ENCODE peak calls at places on chromosomes 2 and 18, in six cellular contexts. One of them, this sample, is unnamed.

GRCh38 chr2:230842473-230842872 is 22.3 kb upstream of the ITM2C start:
- DNase-seq in upper lobe of left lung: no peak
- DNase-seq in lower lobe of right lung: no peak
- DNase-seq in aorta: peak; percentile 2
- DNase-seq in heart left ventricle: no peak
- DNase-seq in stomach: no peak
- DNase-seq in this sample: no peak

GRCh38 chr18:48934400-48934707 is 16.4 kb downstream of the SMAD7 start:
- DNase-seq in upper lobe of left lung: no peak
- DNase-seq in stomach: no peak
- DNase-seq in heart left ventricle: no peak
- DNase-seq in lower lobe of right lung: no peak
- DNase-seq in aorta: no peak
- DNase-seq in this sample: no peak

GRCh38 chr2:206230060-206230890 is 44.2 kb upstream of the ZDBF2 start:
- DNase-seq in heart left ventricle: no peak
- DNase-seq in upper lobe of left lung: no peak
- DNase-seq in lower lobe of right lung: no peak
- DNase-seq in stomach: no peak
- DNase-seq in aorta: no peak
- DNase-seq in this sample: no peak

GRCh38 chr2:39370101-39370500 is 67.0 kb downstream of the MAP4K3 start:
- DNase-seq in lower lobe of right lung: no peak
- DNase-seq in stomach: no peak
- DNase-seq in upper lobe of left lung: no peak
- DNase-seq in heart left ventricle: no peak
- DNase-seq in aorta: no peak
- DNase-seq in this sample: no peak

GRCh38 chr2:178072383-178073301 is at the start of gene PDE11A:
- DNase-seq in heart left ventricle: peak; percentile 85
- DNase-seq in stomach: peak; percentile 92
- DNase-seq in aorta: peak; percentile 94
- DNase-seq in upper lobe of left lung: peak; percentile 85
- DNase-seq in lower lobe of right lung: peak; percentile 86
- DNase-seq in this sample: peak; percentile 95

GRCh38 chr2:101751875-101752619 is 54.5 kb downstream of the MAP4K4 start:
- DNase-seq in upper lobe of left lung: no peak
- DNase-seq in aorta: no peak
- DNase-seq in lower lobe of right lung: no peak
- DNase-seq in stomach: no peak
- DNase-seq in heart left ventricle: no peak
- DNase-seq in this sample: no peak

GRCh38 chr2:119638891-119639539 is 40.0 kb upstream of the TMEM177 start:
- DNase-seq in aorta: no peak
- DNase-seq in lower lobe of right lung: no peak
- DNase-seq in upper lobe of left lung: peak; percentile 72
- DNase-seq in stomach: no peak
- DNase-seq in heart left ventricle: no peak
- DNase-seq in this sample: no peak

GRCh38 chr2:176612736-176613135 is 343.5 kb downstream of the MTX2 start:
- DNase-seq in upper lobe of left lung: no peak
- DNase-seq in aorta: no peak
- DNase-seq in heart left ventricle: no peak
- DNase-seq in stomach: no peak
- DNase-seq in lower lobe of right lung: no peak
- DNase-seq in this sample: no peak

GRCh38 chr2:9627310-9627709 is 3.5 kb downstream of the YWHAQ start:
- DNase-seq in stomach: no peak
- DNase-seq in heart left ventricle: no peak
- DNase-seq in aorta: no peak
- DNase-seq in lower lobe of right lung: no peak
- DNase-seq in upper lobe of left lung: no peak
- DNase-seq in this sample: no peak

GRCh38 chr18:60506682-60507081 is 134.1 kb upstream of the MC4R start:
- DNase-seq in heart left ventricle: no peak
- DNase-seq in lower lobe of right lung: no peak
- DNase-seq in stomach: no peak
- DNase-seq in aorta: no peak
- DNase-seq in upper lobe of left lung: no peak
- DNase-seq in this sample: no peak

GRCh38 chr2:64344999-64345576 is 108.9 kb upstream of the LGALSL start:
- DNase-seq in upper lobe of left lung: no peak
- DNase-seq in lower lobe of right lung: no peak
- DNase-seq in aorta: no peak
- DNase-seq in stomach: no peak
- DNase-seq in heart left ventricle: no peak
- DNase-seq in this sample: no peak

GRCh38 chr2:64338910-64339500 is 115.0 kb upstream of the LGALSL start:
- DNase-seq in upper lobe of left lung: no peak
- DNase-seq in stomach: no peak
- DNase-seq in aorta: no peak
- DNase-seq in lower lobe of right lung: no peak
- DNase-seq in heart left ventricle: no peak
- DNase-seq in this sample: no peak

GRCh38 chr2:64338107-64338506 is 115.9 kb upstream of the LGALSL start:
- DNase-seq in lower lobe of right lung: no peak
- DNase-seq in upper lobe of left lung: no peak
- DNase-seq in heart left ventricle: no peak
- DNase-seq in aorta: no peak
- DNase-seq in stomach: no peak
- DNase-seq in this sample: no peak

GRCh38 chr2:64342195-64343099 is 111.5 kb upstream of the LGALSL start:
- DNase-seq in upper lobe of left lung: no peak
- DNase-seq in lower lobe of right lung: no peak
- DNase-seq in heart left ventricle: no peak
- DNase-seq in stomach: no peak
- DNase-seq in aorta: no peak
- DNase-seq in this sample: no peak

GRCh38 chr2:64341461-64341860 is 112.5 kb upstream of the LGALSL start:
- DNase-seq in heart left ventricle: no peak
- DNase-seq in aorta: no peak
- DNase-seq in stomach: no peak
- DNase-seq in upper lobe of left lung: no peak
- DNase-seq in lower lobe of right lung: no peak
- DNase-seq in this sample: no peak
- H3K4me1 ChIP-seq in heart left ventricle: no peaks in the 10 kb centered on the region
- H3K4me1 ChIP-seq in aorta: no peaks in the 10 kb centered on the region
- H3K4me1 ChIP-seq in stomach: no peaks in the 10 kb centered on the region
- H3K4me1 ChIP-seq in upper lobe of left lung: no peaks in the 10 kb centered on the region
- H3K4me1 ChIP-seq in lower lobe of right lung: no peaks in the 10 kb centered on the region
- H3K4me1 ChIP-seq in this sample: no peaks in the 10 kb centered on the region

GRCh38 chr2:130822766-130823165 is 13.9 kb upstream of the ARHGEF4 start:
- DNase-seq in lower lobe of right lung: no peak
- DNase-seq in heart left ventricle: no peak
- DNase-seq in aorta: peak; percentile 53
- DNase-seq in stomach: no peak
- DNase-seq in upper lobe of left lung: no peak
- DNase-seq in this sample: no peak
- H3K27ac ChIP-seq in lower lobe of right lung: no peak overlapping the region
- H3K27ac ChIP-seq in heart left ventricle: no peak overlapping the region
- H3K27ac ChIP-seq in aorta: no peak overlapping the region
- H3K27ac ChIP-seq in stomach: no peak overlapping the region
- H3K27ac ChIP-seq in upper lobe of left lung: no peak overlapping the region
- H3K27ac ChIP-seq in this sample: no peak overlapping the region

GRCh38 chr2:174511580-174512260 is 24.9 kb upstream of the GPR155 start:
- DNase-seq in heart left ventricle: no peak
- DNase-seq in upper lobe of left lung: no peak
- DNase-seq in aorta: no peak
- DNase-seq in lower lobe of right lung: no peak
- DNase-seq in stomach: no peak
- DNase-seq in this sample: no peak
- H3K9me3 ChIP-seq in heart left ventricle: no peaks in the 10 kb centered on the region
- H3K9me3 ChIP-seq in upper lobe of left lung: peaks cover 15% of the 10 kb centered on the region
- H3K9me3 ChIP-seq in aorta: peaks cover 2% of the 10 kb centered on the region
- H3K9me3 ChIP-seq in lower lobe of right lung: peaks cover 11% of the 10 kb centered on the region
- H3K9me3 ChIP-seq in stomach: peaks cover 27% of the 10 kb centered on the region
- H3K9me3 ChIP-seq in this sample: no peaks in the 10 kb centered on the region

GRCh38 chr2:143692162-143692561 is 562.9 kb downstream of the ARHGAP15 start:
- DNase-seq in aorta: no peak
- DNase-seq in lower lobe of right lung: no peak
- DNase-seq in upper lobe of left lung: no peak
- DNase-seq in stomach: no peak
- DNase-seq in heart left ventricle: no peak
- DNase-seq in this sample: no peak
- H3K4me1 ChIP-seq in aorta: no peaks in the 10 kb centered on the region
- H3K4me1 ChIP-seq in lower lobe of right lung: no peaks in the 10 kb centered on the region
- H3K4me1 ChIP-seq in upper lobe of left lung: no peaks in the 10 kb centered on the region
- H3K4me1 ChIP-seq in stomach: peaks cover 3% of the 10 kb centered on the region
- H3K4me1 ChIP-seq in heart left ventricle: no peaks in the 10 kb centered on the region
- H3K4me1 ChIP-seq in this sample: no peaks in the 10 kb centered on the region

GRCh38 chr18:13136689-13137040 is 81.9 kb upstream of the LDLRAD4 start:
- DNase-seq in heart left ventricle: peak; percentile 72
- DNase-seq in aorta: peak; percentile 84
- DNase-seq in upper lobe of left lung: peak; percentile 88
- DNase-seq in stomach: no peak
- DNase-seq in lower lobe of right lung: no peak
- DNase-seq in this sample: peak; percentile 65

GRCh38 chr18:13139885-13140450 is 78.6 kb upstream of the LDLRAD4 start:
- DNase-seq in stomach: no peak
- DNase-seq in aorta: no peak
- DNase-seq in lower lobe of right lung: no peak
- DNase-seq in upper lobe of left lung: no peak
- DNase-seq in heart left ventricle: no peak
- DNase-seq in this sample: no peak

GRCh38 chr18:13137939-13138821 is 80.4 kb upstream of the LDLRAD4 start:
- DNase-seq in lower lobe of right lung: peak; percentile 80
- DNase-seq in heart left ventricle: no peak
- DNase-seq in stomach: peak; percentile 79
- DNase-seq in aorta: no peak
- DNase-seq in upper lobe of left lung: peak; percentile 70
- DNase-seq in this sample: no peak

GRCh38 chr18:13137041-13137938 is 81.3 kb upstream of the LDLRAD4 start:
- DNase-seq in lower lobe of right lung: peak; percentile 68
- DNase-seq in aorta: peak; percentile 86
- DNase-seq in heart left ventricle: peak; percentile 84
- DNase-seq in stomach: peak; percentile 37
- DNase-seq in upper lobe of left lung: peak; percentile 92
- DNase-seq in this sample: peak; percentile 38

GRCh38 chr18:13138822-13139139 is 79.8 kb upstream of the LDLRAD4 start:
- DNase-seq in aorta: no peak
- DNase-seq in upper lobe of left lung: no peak
- DNase-seq in stomach: no peak
- DNase-seq in heart left ventricle: no peak
- DNase-seq in lower lobe of right lung: no peak
- DNase-seq in this sample: no peak
- H3K27ac ChIP-seq in aorta: no peak overlapping the region
- H3K27ac ChIP-seq in upper lobe of left lung: no peak overlapping the region
- H3K27ac ChIP-seq in stomach: peak overlapping the region; percentile 24
- H3K27ac ChIP-seq in heart left ventricle: no peak overlapping the region
- H3K27ac ChIP-seq in lower lobe of right lung: peak overlapping the region; percentile 83
- H3K27ac ChIP-seq in this sample: no peak overlapping the region

GRCh38 chr2:228600265-228600664 is 418.8 kb upstream of the SPHKAP start:
- DNase-seq in upper lobe of left lung: no peak
- DNase-seq in aorta: no peak
- DNase-seq in stomach: no peak
- DNase-seq in lower lobe of right lung: no peak
- DNase-seq in heart left ventricle: no peak
- DNase-seq in this sample: no peak
- H3K9me3 ChIP-seq in upper lobe of left lung: no peaks in the 10 kb centered on the region
- H3K9me3 ChIP-seq in aorta: no peaks in the 10 kb centered on the region
- H3K9me3 ChIP-seq in stomach: no peaks in the 10 kb centered on the region
- H3K9me3 ChIP-seq in lower lobe of right lung: no peaks in the 10 kb centered on the region
- H3K9me3 ChIP-seq in heart left ventricle: no peaks in the 10 kb centered on the region
- H3K9me3 ChIP-seq in this sample: no peaks in the 10 kb centered on the region

GRCh38 chr2:204108301-204108700 is 171.7 kb downstream of the ICOS start:
- DNase-seq in heart left ventricle: no peak
- DNase-seq in aorta: no peak
- DNase-seq in lower lobe of right lung: no peak
- DNase-seq in upper lobe of left lung: no peak
- DNase-seq in stomach: no peak
- DNase-seq in this sample: no peak

GRCh38 chr2:204110250-204111183 is 174.0 kb downstream of the ICOS start:
- DNase-seq in upper lobe of left lung: no peak
- DNase-seq in stomach: peak; percentile 38
- DNase-seq in heart left ventricle: peak; percentile 69
- DNase-seq in aorta: no peak
- DNase-seq in lower lobe of right lung: no peak
- DNase-seq in this sample: no peak

GRCh38 chr2:204109681-204110080 is 173.1 kb downstream of the ICOS start:
- DNase-seq in upper lobe of left lung: no peak
- DNase-seq in heart left ventricle: no peak
- DNase-seq in lower lobe of right lung: no peak
- DNase-seq in aorta: no peak
- DNase-seq in stomach: no peak
- DNase-seq in this sample: no peak

GRCh38 chr2:204104821-204105220 is 168.3 kb downstream of the ICOS start:
- DNase-seq in lower lobe of right lung: no peak
- DNase-seq in upper lobe of left lung: no peak
- DNase-seq in heart left ventricle: no peak
- DNase-seq in aorta: no peak
- DNase-seq in stomach: no peak
- DNase-seq in this sample: no peak

DNA sequence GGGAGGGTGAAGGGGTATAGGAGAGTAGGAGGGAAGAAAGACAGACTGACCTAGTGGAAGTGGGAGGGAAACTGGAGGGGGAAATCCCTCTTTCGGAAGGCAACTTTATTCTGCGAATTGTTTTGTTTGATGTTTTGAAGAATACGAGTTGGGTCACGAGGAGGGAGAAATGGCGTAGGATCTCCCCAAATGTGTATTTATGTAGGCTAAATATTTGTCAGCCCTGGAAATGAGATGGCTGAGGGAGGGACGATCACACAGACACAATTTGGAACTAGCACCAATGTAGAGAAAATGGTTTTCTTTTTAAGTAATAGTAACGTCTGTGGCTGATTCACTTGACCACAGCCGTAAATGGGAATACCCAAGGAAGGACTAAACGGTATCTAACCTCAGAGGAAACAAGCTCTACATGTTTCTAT is 172.3 kb downstream of the ICOS start:
- DNase-seq in aorta: no peak
- DNase-seq in upper lobe of left lung: no peak
- DNase-seq in lower lobe of right lung: no peak
- DNase-seq in stomach: no peak
- DNase-seq in heart left ventricle: no peak
- DNase-seq in this sample: no peak
- H3K4me1 ChIP-seq in aorta: no peaks in the 10 kb centered on the region
- H3K4me1 ChIP-seq in upper lobe of left lung: peaks cover 26% of the 10 kb centered on the region
- H3K4me1 ChIP-seq in lower lobe of right lung: peaks cover 30% of the 10 kb centered on the region
- H3K4me1 ChIP-seq in stomach: peaks cover 48% of the 10 kb centered on the region
- H3K4me1 ChIP-seq in heart left ventricle: peaks cover 45% of the 10 kb centered on the region
- H3K4me1 ChIP-seq in this sample: no peaks in the 10 kb centered on the region

GRCh38 chr2:218234487-218234886 is 17.5 kb downstream of the ARPC2 start:
- DNase-seq in stomach: no peak
- DNase-seq in aorta: no peak
- DNase-seq in heart left ventricle: no peak
- DNase-seq in lower lobe of right lung: no peak
- DNase-seq in upper lobe of left lung: no peak
- DNase-seq in this sample: no peak
- H3K27ac ChIP-seq in stomach: peak overlapping the region; percentile 43
- H3K27ac ChIP-seq in aorta: no peak overlapping the region
- H3K27ac ChIP-seq in heart left ventricle: no peak overlapping the region
- H3K27ac ChIP-seq in lower lobe of right lung: no peak overlapping the region
- H3K27ac ChIP-seq in upper lobe of left lung: no peak overlapping the region
- H3K27ac ChIP-seq in this sample: peak overlapping the region; percentile 5

GRCh38 chr2:52570716-52571115 is 1196.9 kb upstream of the CHAC2 start:
- DNase-seq in stomach: no peak
- DNase-seq in upper lobe of left lung: peak; percentile 58
- DNase-seq in lower lobe of right lung: no peak
- DNase-seq in heart left ventricle: peak; percentile 44
- DNase-seq in aorta: no peak
- DNase-seq in this sample: no peak
- H3K9me3 ChIP-seq in stomach: peaks cover 33% of the 10 kb centered on the region
- H3K9me3 ChIP-seq in upper lobe of left lung: peaks cover 24% of the 10 kb centered on the region
- H3K9me3 ChIP-seq in lower lobe of right lung: peaks cover 7% of the 10 kb centered on the region
- H3K9me3 ChIP-seq in heart left ventricle: no peaks in the 10 kb centered on the region
- H3K9me3 ChIP-seq in aorta: peaks cover 2% of the 10 kb centered on the region
- H3K9me3 ChIP-seq in this sample: no peaks in the 10 kb centered on the region

This sample was measured in pancreas.